ENCODE peak calls at places on chromosomes 5 and 9, in nine cellular contexts. C is stomach, Z is A549, M is suprapubic skin, U is ovary, H is sigmoid colon, P is esophagus muscularis mucosa, A is HepG2, Q is GM12878. I is an unnamed sample.

GRCh38 chr9:80437825-80438224 is 866.1 kb downstream of the TLE4 start:
- DNase-seq in C (no peak), Z (no peak), M (no peak), U (no peak), H (no peak), P (no peak), A (no peak), Q (no peak), I (no peak)

GRCh38 chr5:73160239-73160671 is 12.7 kb upstream of the TMEM174 start:
- DNase-seq in C (no peak), Z (no peak), M (no peak), U (no peak), H (no peak), P (no peak), A (no peak), Q (peak; percentile 62), I (no peak)

GRCh38 chr9:129176786-129177442 is 1.1 kb downstream of the IER5L start:
- DNase-seq in C (no peak), Z (peak; percentile 59), M (no peak), U (peak; percentile 74), H (peak; percentile 77), P (no peak), A (no peak), Q (no peak), I (peak; percentile 42)

GRCh38 chr5:158886086-158886485 is 213.6 kb downstream of the EBF1 start:
- DNase-seq in C (no peak), Z (no peak), M (no peak), U (no peak), H (no peak), P (no peak), A (no peak), Q (no peak), I (no peak)

GRCh38 chr9:17757816-17758215 is 178.9 kb downstream of the SH3GL2 start:
- DNase-seq in C (no peak), Z (no peak), M (no peak), U (no peak), H (no peak), P (no peak), A (no peak), Q (no peak), I (no peak)

GRCh38 chr5:122921826-122922225 is 76.4 kb downstream of the SNX24 start:
- DNase-seq in C (no peak), Z (no peak), M (no peak), U (no peak), H (no peak), P (no peak), A (no peak), Q (no peak), I (no peak)

GRCh38 chr5:10733426-10733825 is 27.6 kb downstream of the DAP start:
- DNase-seq in C (no peak), Z (no peak), M (no peak), U (no peak), H (no peak), P (no peak), A (no peak), Q (no peak), I (no peak)

GRCh38 chr5:7894439-7894838 is 25.5 kb downstream of the MTRR start:
- DNase-seq in C (no peak), Z (no peak), M (no peak), U (no peak), H (no peak), P (no peak), A (no peak), Q (no peak), I (no peak)

GRCh38 chr5:38445374-38446028 is 110.9 kb downstream of the LIFR start:
- DNase-seq in C (no peak), Z (no peak), M (no peak), U (peak; percentile 54), H (no peak), P (no peak), A (no peak), Q (no peak), I (peak; percentile 76)

GRCh38 chr9:89379031-89379430 is 60.7 kb downstream of the SECISBP2 start:
- DNase-seq in C (no peak), Z (no peak), M (no peak), U (no peak), H (no peak), P (no peak), A (no peak), Q (no peak), I (no peak)

GRCh38 chr5:176492431-176492830 is 44.2 kb downstream of the FAF2 start:
- DNase-seq in C (no peak), Z (no peak), M (no peak), U (no peak), H (no peak), P (no peak), A (no peak), Q (no peak), I (no peak)

GRCh38 chr5:158116965-158117364 is 258.0 kb upstream of the CLINT1 start:
- DNase-seq in C (no peak), Z (no peak), M (no peak), U (no peak), H (no peak), P (no peak), A (no peak), Q (no peak), I (no peak)

GRCh38 chr9:6006968-6007769 is 8.3 kb downstream of the RANBP6 start:
- DNase-seq in C (peak; percentile 88), Z (peak; percentile 93), M (peak; percentile 97), U (peak; percentile 80), H (peak; percentile 90), P (peak; percentile 98), A (peak; percentile 83), Q (peak; percentile 48), I (peak; percentile 96)

GRCh38 chr5:169083394-169084018 is 217.4 kb downstream of the SLIT3 start:
- DNase-seq in C (no peak), Z (no peak), M (no peak), U (no peak), H (no peak), P (no peak), A (peak; percentile 33), Q (no peak), I (peak; percentile 12)

GRCh38 chr5:36392818-36393217 is 91.1 kb upstream of the RANBP3L start:
- DNase-seq in C (no peak), Z (no peak), M (no peak), U (no peak), H (no peak), P (no peak), A (no peak), Q (no peak), I (no peak)
- TF ChIP-seq EP300 in C (no peak), Z (no peak), M (no peak), U (no peak), H (no peak), P (no peak), A (no peak), Q (no peak), I (no peak)

DNA sequence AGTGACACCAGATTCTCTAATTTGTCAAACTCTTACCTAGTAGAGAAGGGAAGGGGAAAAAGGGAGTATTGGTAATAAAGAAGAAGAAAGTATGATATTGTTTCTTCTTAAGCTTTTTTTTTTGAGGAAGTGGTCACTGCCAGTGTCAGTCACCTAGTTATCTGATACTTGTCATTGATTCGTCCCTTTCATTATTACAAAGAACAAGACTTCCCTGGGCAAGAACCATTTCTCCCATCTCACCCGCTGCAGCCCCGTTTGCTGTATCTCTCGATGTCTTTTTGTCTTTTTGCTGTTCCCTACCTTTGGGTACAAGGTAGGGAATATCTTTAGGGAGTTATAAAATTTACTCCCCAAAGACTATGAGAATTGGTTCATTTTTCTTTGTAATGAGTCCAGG is 249.0 kb downstream of the ARHGAP26 start:
- DNase-seq in C (no peak), Z (no peak), M (no peak), U (no peak), H (no peak), P (no peak), A (no peak), Q (no peak), I (no peak)
- TF ChIP-seq POLR2A in C (no peak), Z (no peak), M (no peak), U (no peak), H (no peak), P (no peak), A (no peak), Q (no peak), I (no peak)

DNA sequence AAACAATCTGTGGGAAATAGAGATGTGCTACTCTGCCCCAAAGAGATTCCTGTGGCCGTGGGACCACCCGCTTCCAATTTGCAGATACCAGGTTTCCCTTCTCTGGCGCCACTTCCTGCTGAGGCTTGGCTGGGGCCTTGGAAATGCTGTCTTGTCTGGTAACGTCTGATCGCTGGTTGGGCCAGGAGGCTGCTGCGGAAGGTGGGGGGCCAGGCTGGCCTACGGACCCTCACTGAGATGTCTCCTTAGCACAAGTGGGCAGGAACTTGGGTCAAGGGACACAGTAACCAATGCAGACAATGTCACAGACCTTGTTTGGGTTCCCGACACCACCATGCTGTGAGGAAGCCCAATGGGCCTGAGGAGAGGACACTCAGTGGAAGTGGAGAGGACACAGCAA is 31.7 kb upstream of the IRX4 start:
- DNase-seq in C (no peak), Z (no peak), M (peak; percentile 38), U (no peak), H (peak; percentile 57), P (no peak), A (no peak), Q (no peak), I (peak; percentile 6)
- TF ChIP-seq EP300 in C (no peak), Z (no peak), M (no peak), U (no peak), H (no peak), P (no peak), A (no peak), Q (no peak), I (no peak)

DNA sequence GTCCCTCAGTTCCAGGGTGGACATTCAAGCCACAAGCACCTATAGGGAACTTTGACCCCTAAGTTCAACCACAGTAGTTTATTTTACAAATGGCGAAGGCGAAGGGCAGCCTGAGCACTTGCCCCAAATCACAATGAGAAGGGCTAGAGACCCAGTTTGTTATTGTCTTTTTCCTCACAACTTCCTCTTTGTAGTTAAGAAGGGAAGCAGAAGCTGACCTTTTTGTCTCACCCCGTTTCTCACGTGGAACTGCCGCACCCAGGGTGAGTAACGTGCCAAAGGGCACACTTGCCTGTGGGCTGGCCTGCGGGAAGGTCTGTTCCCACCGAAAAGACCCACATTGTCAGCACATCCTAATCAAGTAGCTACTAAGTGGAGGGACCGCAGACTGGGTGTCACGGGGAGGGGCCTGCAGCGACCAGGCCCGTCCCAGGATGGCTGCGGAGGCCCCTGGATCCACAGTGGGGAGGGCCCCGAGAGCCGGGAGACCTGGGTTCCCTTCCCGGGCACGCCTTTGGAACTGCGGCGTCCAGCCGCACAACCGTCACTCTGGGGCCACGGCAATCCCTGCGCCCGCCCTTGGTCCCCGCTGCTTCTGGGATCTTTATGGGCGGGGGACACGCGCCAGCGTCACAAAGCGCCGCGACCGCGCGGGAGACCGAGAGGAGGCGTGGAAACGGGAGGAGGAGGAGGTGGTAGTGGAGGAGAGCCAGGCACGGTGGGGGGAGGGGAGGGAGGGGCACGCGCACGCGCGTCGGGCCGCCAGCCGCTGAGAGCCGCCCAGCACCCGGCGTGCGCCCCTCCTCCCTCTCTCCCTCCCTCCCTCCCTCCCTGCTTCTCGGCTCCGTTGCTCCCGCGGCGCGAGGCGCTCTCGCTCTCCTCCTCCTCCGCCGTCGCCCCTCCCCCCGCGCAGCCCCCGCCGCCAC is at the start of gene UBE2R2:
- DNase-seq in C (peak; percentile 92), Z (peak; percentile 95), M (peak; percentile 94), U (peak; percentile 91), H (peak; percentile 95), P (peak; percentile 97), A (peak; percentile 81), Q (peak; percentile 85), I (peak; percentile 90)
- TF ChIP-seq POLR2A in C (no peak), Z (peak; percentile 53), M (peak; percentile 75), U (peak; percentile 60), H (peak; percentile 76), P (peak; percentile 51), A (peak; percentile 85), Q (peak; percentile 86), I (peak; percentile 49)

GRCh38 chr5:55836191-55836590 is 15.0 kb upstream of the IL31RA start:
- DNase-seq in C (no peak), Z (no peak), M (no peak), U (no peak), H (no peak), P (no peak), A (no peak), Q (no peak), I (no peak)
- TF ChIP-seq EP300 in C (no peak), Z (no peak), M (no peak), U (no peak), H (no peak), P (no peak), A (no peak), Q (no peak), I (no peak)